ENCODE peak calls at places on chromosomes 16 and 17, in four cellular contexts. One of them, this sample, is unnamed.

GRCh38 chr17:34242976-34243731 is 11.9 kb upstream of the CCL2 start:
- DNase-seq in NCI-H69: no peak
- DNase-seq in mucosa of gallbladder: no peak
- DNase-seq in activated naive CD8-positive, alpha-beta T cell treated with anti-CD3 and anti-CD28 coated beads, Interleukin-2, amount 50 U/mL, for 16 hours: no peak
- DNase-seq in this sample: no peak

GRCh38 chr16:67535201-67535600 is 6.6 kb downstream of the RIPOR1 start:
- DNase-seq in NCI-H69: no peak
- DNase-seq in mucosa of gallbladder: no peak
- DNase-seq in activated naive CD8-positive, alpha-beta T cell treated with anti-CD3 and anti-CD28 coated beads, Interleukin-2, amount 50 U/mL, for 16 hours: no peak
- DNase-seq in this sample: no peak

GRCh38 chr17:13030459-13031305 is 12.9 kb upstream of the ELAC2 start:
- DNase-seq in NCI-H69: peak
- DNase-seq in mucosa of gallbladder: peak
- DNase-seq in activated naive CD8-positive, alpha-beta T cell treated with anti-CD3 and anti-CD28 coated beads, Interleukin-2, amount 50 U/mL, for 16 hours: no peak
- DNase-seq in this sample: peak

GRCh38 chr17:77002103-77003045 is 134.2 kb downstream of the MGAT5B start:
- DNase-seq in NCI-H69: peak
- DNase-seq in mucosa of gallbladder: no peak
- DNase-seq in activated naive CD8-positive, alpha-beta T cell treated with anti-CD3 and anti-CD28 coated beads, Interleukin-2, amount 50 U/mL, for 16 hours: no peak
- DNase-seq in this sample: no peak

GRCh38 chr17:61338874-61339478 is 60.7 kb upstream of the TBX2 start:
- DNase-seq in NCI-H69: no peak
- DNase-seq in mucosa of gallbladder: no peak
- DNase-seq in activated naive CD8-positive, alpha-beta T cell treated with anti-CD3 and anti-CD28 coated beads, Interleukin-2, amount 50 U/mL, for 16 hours: no peak
- DNase-seq in this sample: no peak

GRCh38 chr16:11612110-11612981 is 25.6 kb upstream of the LITAF start:
- DNase-seq in NCI-H69: peak
- DNase-seq in mucosa of gallbladder: peak
- DNase-seq in activated naive CD8-positive, alpha-beta T cell treated with anti-CD3 and anti-CD28 coated beads, Interleukin-2, amount 50 U/mL, for 16 hours: no peak
- DNase-seq in this sample: peak

GRCh38 chr17:80772906-80773242 is 218.8 kb upstream of the CHMP6 start:
- DNase-seq in NCI-H69: no peak
- DNase-seq in mucosa of gallbladder: no peak
- DNase-seq in activated naive CD8-positive, alpha-beta T cell treated with anti-CD3 and anti-CD28 coated beads, Interleukin-2, amount 50 U/mL, for 16 hours: no peak
- DNase-seq in this sample: no peak

GRCh38 chr17:79050591-79050990 is 24.0 kb upstream of the ENGASE start:
- DNase-seq in NCI-H69: peak
- DNase-seq in mucosa of gallbladder: no peak
- DNase-seq in activated naive CD8-positive, alpha-beta T cell treated with anti-CD3 and anti-CD28 coated beads, Interleukin-2, amount 50 U/mL, for 16 hours: no peak
- DNase-seq in this sample: no peak